ENCODE peak calls at places on chromosomes 2 and 18, in six cellular contexts. G is K562, L is GM12878, W is NB4, F is endothelial cell of umbilical vein, X is HepG2. O is an unnamed sample.

GRCh38 chr2:10305254-10305635 is 2.5 kb downstream of the HPCAL1 start:
- DNase-seq in G (no peak), L (no peak), W (peak), F (peak), X (no peak), O (no peak)

GRCh38 chr18:55401638-55402191 is 186.3 kb downstream of the TCF4 start:
- DNase-seq in G (no peak), L (no peak), W (no peak), F (peak), X (peak), O (no peak)

GRCh38 chr2:39719317-39719716 is 53.6 kb downstream of the TMEM178A start:
- DNase-seq in G (no peak), L (no peak), W (no peak), F (no peak), X (no peak), O (no peak)

GRCh38 chr2:42743667-42744005 is 20.3 kb downstream of the OXER1 start:
- DNase-seq in G (no peak), L (no peak), W (no peak), F (no peak), X (no peak), O (no peak)

GRCh38 chr2:167510071-167510759 is 621.9 kb downstream of the XIRP2 start:
- DNase-seq in G (no peak), L (no peak), W (no peak), F (no peak), X (peak), O (no peak)

GRCh38 chr18:13179566-13180113 is 38.9 kb upstream of the LDLRAD4 start:
- DNase-seq in G (no peak), L (no peak), W (no peak), F (no peak), X (peak), O (no peak)

GRCh38 chr18:54159916-54160315 is 64.6 kb downstream of the MBD2 start:
- DNase-seq in G (no peak), L (no peak), W (no peak), F (no peak), X (no peak), O (no peak)

GRCh38 chr18:21303913-21304312 is 61.9 kb downstream of the GREB1L start:
- DNase-seq in G (no peak), L (no peak), W (no peak), F (no peak), X (no peak), O (peak)

GRCh38 chr2:20930928-20931327 is 108.0 kb upstream of the LDAH start:
- DNase-seq in G (no peak), L (no peak), W (no peak), F (no peak), X (peak), O (no peak)

GRCh38 chr2:62596061-62596658 is 90.2 kb upstream of the TMEM17 start:
- DNase-seq in G (no peak), L (no peak), W (no peak), F (peak), X (no peak), O (no peak)

GRCh38 chr2:113218283-113219091 is 44.7 kb downstream of the PSD4 start:
- DNase-seq in G (no peak), L (no peak), W (peak), F (no peak), X (peak), O (peak)

GRCh38 chr2:238875531-238876231 is 27.8 kb downstream of the TWIST2 start:
- DNase-seq in G (no peak), L (no peak), W (no peak), F (no peak), X (no peak), O (no peak)

DNA sequence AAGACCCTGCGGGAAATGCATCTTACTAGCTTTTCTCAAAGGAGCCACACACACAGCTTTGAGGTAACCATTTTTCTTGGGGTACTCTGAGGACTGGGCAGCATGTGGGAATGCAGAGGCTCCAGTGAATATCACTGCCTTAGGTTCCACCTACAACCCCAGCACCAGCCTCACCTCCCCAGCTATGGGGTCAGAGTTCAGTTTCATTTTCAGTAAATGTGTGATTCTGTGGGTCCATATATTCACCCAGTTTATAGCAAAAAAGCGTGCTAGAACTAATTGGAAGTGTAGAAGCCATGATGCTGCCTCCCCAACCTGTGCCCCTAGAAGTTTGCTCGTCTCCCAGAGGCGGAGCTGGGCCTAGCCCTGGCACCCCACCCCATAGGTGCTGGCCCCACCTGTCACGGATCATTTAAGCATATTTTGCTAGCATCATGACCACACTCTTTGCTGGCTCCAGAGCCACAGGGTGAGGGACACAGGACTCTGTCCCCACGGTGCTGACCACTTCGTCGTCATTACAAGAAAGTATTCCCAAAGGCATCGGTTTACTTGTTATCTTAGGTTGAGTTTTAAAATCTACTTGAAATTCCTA is 57.7 kb downstream of the SH3RF3 start:
- DNase-seq in G (no peak), L (no peak), W (no peak), F (no peak), X (no peak), O (no peak)
- TF ChIP-seq MYC in G (no peak), L (no peak), W (no peak), F (no peak), X (no peak), O (no peak)

DNA sequence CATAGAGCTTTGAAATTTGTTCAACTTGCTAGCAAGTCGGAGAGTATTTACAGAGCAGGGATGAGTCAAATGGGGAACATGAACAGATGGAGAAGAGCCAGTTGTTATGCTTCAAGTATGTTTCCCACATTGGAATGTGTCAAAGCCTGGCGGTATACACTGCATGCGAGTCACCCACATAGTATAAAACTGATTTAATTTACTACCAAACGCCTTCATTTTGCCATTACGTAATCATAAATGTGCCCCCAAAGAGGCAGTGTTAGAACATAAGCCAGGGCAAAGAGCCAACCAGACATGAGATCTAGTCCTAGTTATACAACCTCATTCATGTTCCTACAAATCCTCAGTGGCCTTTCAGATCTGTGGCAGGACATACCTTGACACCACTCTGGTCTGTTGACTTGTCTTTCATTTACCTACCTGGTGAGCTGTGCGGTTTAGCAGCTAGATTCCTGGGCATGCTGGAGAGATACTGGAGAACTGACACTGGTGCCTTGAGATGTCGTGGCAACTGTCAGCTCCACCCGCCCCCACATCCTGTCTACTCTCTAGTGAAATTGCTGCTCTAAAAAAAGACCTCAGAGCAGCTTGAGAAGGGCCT is 21.7 kb upstream of the NRP2 start:
- DNase-seq in G (no peak), L (no peak), W (peak), F (no peak), X (no peak), O (peak)
- TF ChIP-seq MYC in G (no peak), L (no peak), W (no peak), F (no peak), X (no peak), O (no peak)

DNA sequence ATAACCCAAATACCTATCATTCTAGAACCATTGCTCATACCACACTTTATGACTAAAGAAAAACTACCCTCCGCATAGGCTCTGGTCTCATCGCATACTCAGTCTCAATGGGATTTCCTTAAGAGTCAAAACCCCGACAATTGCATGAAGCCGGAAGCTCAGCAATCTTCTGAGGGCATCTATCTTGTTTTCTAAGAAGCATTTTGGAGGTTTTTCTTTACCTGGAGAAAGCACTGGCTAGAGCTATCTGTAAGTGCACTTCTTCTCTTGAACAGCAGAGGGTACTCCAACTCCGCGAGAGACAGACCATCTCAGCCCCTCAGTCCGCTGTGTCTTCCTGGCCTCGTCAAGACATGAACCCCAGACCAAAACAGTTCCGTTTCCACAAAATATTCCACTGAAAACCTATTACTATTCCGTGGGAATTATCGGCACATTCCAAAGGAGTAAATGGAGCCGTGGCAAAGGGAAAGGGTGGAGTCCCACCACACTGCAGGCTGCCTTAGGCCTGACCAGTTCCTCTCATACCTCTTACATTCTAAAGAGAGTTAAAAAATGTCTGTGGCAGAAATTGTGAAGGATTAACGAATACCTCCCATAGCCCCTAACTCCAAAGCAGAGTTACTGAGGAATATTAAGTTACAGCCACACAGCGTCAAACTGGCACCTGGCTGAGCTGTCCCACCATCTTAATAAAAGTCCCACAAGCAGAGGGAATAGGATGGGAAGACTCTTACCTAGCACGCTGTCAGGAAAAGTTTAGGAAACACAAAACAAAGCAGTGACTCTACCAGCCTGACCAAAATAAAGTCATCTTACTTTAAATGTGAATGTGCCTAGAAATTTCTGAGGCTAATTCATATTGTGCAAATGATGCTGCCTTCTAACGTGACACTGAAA is 325.6 kb upstream of the VRK2 start:
- DNase-seq in G (peak), L (peak), W (peak), F (peak), X (peak), O (peak)
- TF ChIP-seq MYC in G (no peak), L (no peak), W (no peak), F (no peak), X (no peak), O (no peak)

GRCh38 chr18:7870855-7871254 is 303.7 kb downstream of the PTPRM start:
- DNase-seq in G (no peak), L (no peak), W (no peak), F (no peak), X (no peak), O (no peak)
- TF ChIP-seq MYC in G (no peak), L (no peak), W (no peak), F (no peak), X (no peak), O (no peak)